ENCODE peak calls at places on chromosomes 5 and 9, in four cellular contexts. V, Y, O and G are unnamed samples.

GRCh38 chr5:96509721-96510383 is 76.8 kb upstream of the PCSK1 start:
- DNase-seq in V (no peak), O (no peak), Y (no peak), G (peak; percentile 58)

GRCh38 chr5:61182449-61182848 is 20.2 kb upstream of the SMIM15 start:
- DNase-seq in O (no peak), Y (peak; percentile 21), V (no peak), G (no peak)

GRCh38 chr9:124550080-124550479 is 42.9 kb upstream of the NR5A1 start:
- DNase-seq in V (no peak), O (no peak), Y (no peak), G (no peak)

GRCh38 chr9:109868722-109869121 is 88.7 kb downstream of the PALM2AKAP2 start:
- DNase-seq in Y (no peak), V (no peak), O (no peak), G (no peak)

GRCh38 chr5:150519560-150519945 is 11.6 kb downstream of the NDST1 start:
- DNase-seq in V (no peak), O (no peak), Y (no peak), G (no peak)

GRCh38 chr9:126219717-126220116 is 106.9 kb upstream of the MVB12B start:
- DNase-seq in V (no peak), O (no peak), Y (no peak), G (no peak)

GRCh38 chr5:103428411-103428871 is 134.1 kb downstream of the NUDT12 start:
- DNase-seq in V (no peak), O (peak; percentile 27), Y (no peak), G (no peak)

GRCh38 chr9:95116002-95116819 is 201.3 kb downstream of the FANCC start:
- DNase-seq in V (no peak), Y (peak; percentile 24), O (peak; percentile 18), G (no peak)

GRCh38 chr5:160649304-160649703 is 202.7 kb downstream of the ATP10B start:
- DNase-seq in O (peak; percentile 5), V (no peak), Y (no peak), G (peak; percentile 20)

GRCh38 chr9:34267660-34268059 is 61.4 kb downstream of the KIF24 start:
- DNase-seq in O (no peak), Y (no peak), V (no peak), G (no peak)

DNA sequence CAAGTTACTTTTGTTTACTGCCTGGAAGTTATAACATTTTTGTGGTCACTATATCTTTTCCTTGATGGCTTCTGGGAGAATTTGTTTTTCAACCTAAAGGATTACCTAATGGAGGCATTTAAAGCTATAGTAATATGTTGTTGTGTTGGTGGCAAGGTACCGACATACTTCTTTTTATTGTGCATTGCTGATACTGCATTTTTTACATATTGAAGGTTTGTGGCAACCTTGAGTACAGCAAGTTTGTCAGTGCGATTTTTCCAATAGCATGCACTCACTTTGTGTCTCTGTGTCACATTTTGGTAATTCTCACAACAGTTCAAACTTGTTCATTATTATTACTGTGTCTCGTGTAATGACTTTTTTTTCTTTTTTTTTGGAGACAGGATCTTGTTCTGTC is 246.3 kb downstream of the LRRC70 start:
- DNase-seq in Y (no peak), V (no peak), O (no peak), G (no peak)
- TF ChIP-seq CTCF in Y (no peak), V (no peak), O (no peak), G (no peak)

DNA sequence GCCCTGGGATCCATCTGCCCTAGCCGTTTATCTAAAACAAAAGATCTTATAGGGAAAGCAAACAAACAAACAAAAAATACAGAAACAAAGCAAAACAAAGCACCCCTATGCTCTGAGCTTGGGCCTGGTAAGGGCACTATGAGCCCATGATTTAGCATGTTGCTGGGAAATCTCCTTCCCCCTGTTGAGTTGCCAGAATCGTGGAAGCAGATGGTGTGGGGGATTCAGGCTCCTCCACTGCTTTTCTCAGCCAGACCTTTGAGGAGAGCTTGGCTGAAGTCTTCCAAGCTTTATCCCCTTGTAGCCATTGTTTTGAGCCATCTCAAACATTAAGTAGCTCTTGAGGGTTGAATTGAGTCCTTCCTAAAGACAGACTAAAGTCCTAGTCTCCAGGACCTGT is 29.9 kb downstream of the TMC1 start:
- DNase-seq in Y (no peak), O (no peak), V (no peak), G (no peak)
- H3K4me3 ChIP-seq in Y (no peak overlapping the region), O (no peak overlapping the region), V (no peak overlapping the region), G (no peak overlapping the region)

GRCh38 chr9:111158375-111158774 is 120.1 kb upstream of the LPAR1 start:
- DNase-seq in Y (no peak), O (no peak), V (no peak), G (no peak)
- TF ChIP-seq TCF7L2 in Y (no peak), O (no peak), V (no peak), G (no peak)

GRCh38 chr5:1101991-1102713 is 9.7 kb downstream of the SLC12A7 start:
- DNase-seq in V (no peak), Y (peak; percentile 41), O (no peak), G (no peak)

GRCh38 chr5:1099931-1100651 is 11.8 kb downstream of the SLC12A7 start:
- DNase-seq in V (no peak), Y (no peak), O (no peak), G (no peak)

GRCh38 chr5:1098986-1099597 is 12.8 kb downstream of the SLC12A7 start:
- DNase-seq in Y (no peak), O (no peak), V (no peak), G (no peak)

GRCh38 chr5:1103093-1103492 is 8.8 kb downstream of the SLC12A7 start:
- DNase-seq in Y (no peak), V (no peak), O (no peak), G (no peak)

GRCh38 chr5:1100652-1101574 is 10.9 kb downstream of the SLC12A7 start:
- DNase-seq in O (no peak), V (no peak), Y (no peak), G (no peak)
- TF ChIP-seq CTCF in O (no peak), V (no peak), Y (no peak), G (no peak)

GRCh38 chr5:176630681-176631222 is 277 bp downstream of the EIF4E1B start:
- DNase-seq in Y (no peak), O (no peak), V (no peak), G (no peak)
- H3K4me3 ChIP-seq in Y (no peak overlapping the region), O (peak overlapping the region; percentile 56), V (no peak overlapping the region), G (peak overlapping the region; percentile 51)

DNA sequence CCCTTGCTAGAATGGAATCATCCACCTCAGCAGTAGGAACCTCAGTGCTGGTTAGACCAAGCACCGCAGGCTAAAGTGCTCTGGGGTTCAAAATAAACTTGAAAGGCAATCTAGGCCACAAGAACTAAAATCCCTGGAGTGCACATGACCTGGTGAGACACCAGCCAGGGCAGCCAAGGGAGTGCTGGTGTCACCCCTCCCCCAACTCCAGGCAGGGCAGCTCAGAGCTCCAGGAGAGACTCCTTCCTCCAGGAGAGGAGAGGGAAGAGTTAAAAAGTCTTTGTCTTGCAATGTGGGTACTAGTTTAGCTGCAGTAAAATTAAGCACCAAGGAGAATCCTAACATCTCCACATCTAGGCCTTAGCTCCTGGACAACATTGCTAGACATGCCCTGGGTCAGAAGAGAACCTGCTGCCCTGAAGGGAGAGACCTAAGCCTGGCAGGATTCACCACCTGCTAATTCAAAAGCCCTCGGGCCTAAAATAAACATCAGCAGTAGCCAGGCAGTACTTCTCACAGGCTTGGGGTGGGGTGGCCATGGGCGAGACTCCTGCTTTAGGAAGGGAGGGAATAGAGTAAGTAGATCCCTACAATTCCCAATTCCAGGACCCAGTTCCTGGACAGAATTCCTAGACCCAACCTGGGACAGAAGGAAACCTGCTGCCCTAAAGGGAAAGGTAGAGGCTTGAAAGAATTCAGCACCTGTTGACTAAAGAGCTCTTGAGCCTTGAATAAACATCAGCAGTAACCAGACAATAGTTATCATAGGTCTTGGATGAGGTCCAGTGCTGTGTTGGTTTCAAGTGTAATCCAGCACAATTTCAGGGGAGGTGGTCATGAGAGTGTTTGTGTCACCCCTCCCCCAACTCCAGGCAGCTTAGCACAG is 25.8 kb downstream of the UGT3A2 start:
- DNase-seq in V (no peak), Y (no peak), O (peak; percentile 5), G (no peak)
- TF ChIP-seq TCF7L2 in V (no peak), Y (no peak), O (no peak), G (no peak)

GRCh38 chr9:18472435-18472834 is 1.5 kb upstream of the ADAMTSL1 start:
- DNase-seq in V (no peak), Y (no peak), O (no peak), G (no peak)

GRCh38 chr9:18472915-18473314 is 1.0 kb upstream of the ADAMTSL1 start:
- DNase-seq in V (no peak), O (no peak), Y (no peak), G (no peak)

GRCh38 chr9:18474778-18475177 is 825 bp downstream of the ADAMTSL1 start:
- DNase-seq in Y (no peak), V (no peak), O (no peak), G (no peak)

GRCh38 chr9:18477121-18477705 is 3.3 kb downstream of the ADAMTSL1 start:
- DNase-seq in Y (no peak), V (no peak), O (no peak), G (no peak)

DNA sequence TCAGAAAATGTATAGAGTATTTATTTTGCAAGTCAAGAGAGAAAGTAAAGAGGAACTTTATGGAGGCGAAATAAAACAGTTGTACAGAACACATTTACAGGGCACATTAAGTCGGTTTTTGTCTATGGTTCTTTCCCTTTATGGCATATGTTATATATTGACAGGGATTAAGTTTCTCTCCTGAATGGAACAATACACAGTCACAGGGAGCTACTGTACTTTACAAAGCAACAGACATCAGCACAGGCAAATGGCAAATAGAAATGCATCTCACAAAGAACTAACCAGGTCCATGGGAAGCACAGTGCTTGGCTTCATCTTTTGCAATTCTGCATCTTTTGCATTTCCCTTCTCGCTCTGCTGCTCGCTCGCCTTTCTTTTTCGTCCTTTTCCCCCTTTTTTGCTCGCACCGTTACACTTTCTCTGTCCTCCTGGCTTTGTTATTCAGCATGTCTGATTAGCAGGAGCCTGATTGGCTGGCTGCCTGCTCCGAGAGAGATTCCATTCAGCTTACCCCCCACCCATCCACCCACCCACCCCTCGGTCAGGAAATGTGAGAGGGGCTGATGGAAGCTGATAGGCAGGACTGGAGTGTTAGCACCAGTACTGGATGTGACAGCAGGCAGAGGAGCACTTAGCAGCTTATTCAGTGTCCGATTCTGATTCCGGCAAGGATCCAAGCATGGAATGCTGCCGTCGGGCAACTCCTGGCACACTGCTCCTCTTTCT is at the start of gene ADAMTSL1:
- DNase-seq in O (no peak), V (no peak), Y (no peak), G (no peak)
- TF ChIP-seq CTCF in O (no peak), V (no peak), Y (no peak), G (no peak)

GRCh38 chr5:80739487-80739886 is 84.7 kb upstream of the DHFR start:
- DNase-seq in O (no peak), Y (no peak), V (no peak), G (no peak)

GRCh38 chr5:80739898-80740297 is 85.1 kb upstream of the DHFR start:
- DNase-seq in Y (no peak), O (no peak), V (no peak), G (no peak)

GRCh38 chr5:80739057-80739456 is 84.3 kb upstream of the DHFR start:
- DNase-seq in Y (no peak), V (no peak), O (no peak), G (no peak)

GRCh38 chr5:80736730-80737129 is 81.9 kb upstream of the DHFR start:
- DNase-seq in V (no peak), O (no peak), Y (no peak), G (no peak)

GRCh38 chr5:80738466-80738865 is 83.7 kb upstream of the DHFR start:
- DNase-seq in V (no peak), Y (no peak), O (no peak), G (no peak)
- H3K4me3 ChIP-seq in V (no peak overlapping the region), Y (no peak overlapping the region), O (no peak overlapping the region), G (no peak overlapping the region)

GRCh38 chr9:79263666-79264460 is 307.9 kb upstream of the TLE4 start:
- DNase-seq in Y (no peak), O (no peak), V (no peak), G (no peak)
- TF ChIP-seq TCF7L2 in Y (no peak), O (no peak), V (no peak), G (no peak)